ENCODE peak calls at places on chromosomes 2 and 18, in seven cellular contexts. T is mesenchymal stem cell, E is H9, Y is mesendoderm, J is neuronal stem cell, G is H1, R is trophoblast cell. D is an unnamed sample.

GRCh38 chr2:163785162-163785561 is 49.4 kb upstream of the FIGN start:
- DNase-seq in R (no peak), Y (no peak), T (no peak), J (no peak), G (no peak), E (no peak), D (no peak)

GRCh38 chr2:118112771-118113334 is 24.6 kb downstream of the INSIG2 start:
- DNase-seq in T (peak; percentile 72), E (no peak), G (no peak), Y (no peak), R (peak; percentile 25), J (no peak), D (peak; percentile 71)

GRCh38 chr2:135299656-135300244 is 231.3 kb downstream of the ZRANB3 start:
- DNase-seq in E (no peak), J (no peak), Y (no peak), R (no peak), G (no peak), T (peak; percentile 16), D (peak; percentile 38)

GRCh38 chr18:8744656-8745055 is 39.3 kb downstream of the MTCL1 start:
- DNase-seq in E (no peak), T (no peak), J (no peak), Y (no peak), G (no peak), R (no peak), D (peak; percentile 42)

GRCh38 chr2:22692751-22693150 is 692.2 kb upstream of the KLHL29 start:
- DNase-seq in R (no peak), E (no peak), Y (no peak), G (no peak), T (no peak), J (no peak), D (no peak)

GRCh38 chr18:48829443-48830149 is 121.2 kb downstream of the SMAD7 start:
- DNase-seq in Y (peak; percentile 65), E (peak; percentile 64), R (no peak), J (no peak), G (no peak), T (no peak), D (no peak)

GRCh38 chr2:60839126-60839813 is 42.1 kb upstream of the REL start:
- DNase-seq in J (no peak), Y (peak; percentile 3), T (no peak), E (peak; percentile 34), R (no peak), G (peak; percentile 17), D (no peak)

GRCh38 chr2:46459694-46460093 is 19.7 kb upstream of the TMEM247 start:
- DNase-seq in G (no peak), R (no peak), Y (no peak), J (no peak), T (no peak), E (no peak), D (no peak)

GRCh38 chr2:74558284-74559230 is 4.0 kb downstream of the DOK1 start:
- DNase-seq in R (no peak), G (no peak), E (no peak), J (no peak), T (no peak), Y (no peak), D (no peak)

GRCh38 chr2:145304501-145304900 is 784.6 kb upstream of the ZEB2 start:
- DNase-seq in G (no peak), R (no peak), E (no peak), J (peak; percentile 77), Y (peak; percentile 80), T (no peak), D (no peak)

GRCh38 chr2:10276481-10277292 is 26.0 kb upstream of the HPCAL1 start:
- DNase-seq in G (no peak), R (no peak), Y (no peak), E (no peak), T (no peak), J (no peak), D (no peak)

GRCh38 chr2:218028562-218029348 is 26.0 kb upstream of the TNS1 start:
- DNase-seq in E (peak; percentile 10), T (no peak), Y (no peak), R (no peak), G (no peak), J (no peak), D (no peak)

GRCh38 chr2:127161176-127162136 is 54.5 kb upstream of the BIN1 start:
- DNase-seq in Y (no peak), T (no peak), J (no peak), E (no peak), R (no peak), G (no peak), D (no peak)

GRCh38 chr2:102056079-102056581 is 64.4 kb downstream of the IL1R2 start:
- DNase-seq in G (no peak), T (no peak), R (no peak), J (no peak), Y (no peak), E (no peak), D (no peak)

GRCh38 chr2:102060047-102060446 is 68.3 kb downstream of the IL1R2 start:
- DNase-seq in Y (no peak), R (no peak), E (no peak), G (no peak), J (no peak), T (no peak), D (no peak)

GRCh38 chr2:102059151-102059550 is 67.4 kb downstream of the IL1R2 start:
- DNase-seq in E (no peak), Y (no peak), R (no peak), G (no peak), J (no peak), T (no peak), D (no peak)

GRCh38 chr2:102057502-102058292 is 65.9 kb downstream of the IL1R2 start:
- DNase-seq in J (no peak), Y (no peak), E (no peak), T (no peak), G (no peak), R (no peak), D (peak; percentile 47)

GRCh38 chr2:102058293-102058833 is 66.6 kb downstream of the IL1R2 start:
- DNase-seq in G (no peak), Y (no peak), R (no peak), T (no peak), J (no peak), E (no peak), D (no peak)
- H4K8ac ChIP-seq in G (no peak overlapping the region), Y (no peak overlapping the region), R (peak overlapping the region; percentile 68), T (peak overlapping the region; percentile 90), J (no peak overlapping the region), E (no peak overlapping the region), D (no peak overlapping the region)

DNA sequence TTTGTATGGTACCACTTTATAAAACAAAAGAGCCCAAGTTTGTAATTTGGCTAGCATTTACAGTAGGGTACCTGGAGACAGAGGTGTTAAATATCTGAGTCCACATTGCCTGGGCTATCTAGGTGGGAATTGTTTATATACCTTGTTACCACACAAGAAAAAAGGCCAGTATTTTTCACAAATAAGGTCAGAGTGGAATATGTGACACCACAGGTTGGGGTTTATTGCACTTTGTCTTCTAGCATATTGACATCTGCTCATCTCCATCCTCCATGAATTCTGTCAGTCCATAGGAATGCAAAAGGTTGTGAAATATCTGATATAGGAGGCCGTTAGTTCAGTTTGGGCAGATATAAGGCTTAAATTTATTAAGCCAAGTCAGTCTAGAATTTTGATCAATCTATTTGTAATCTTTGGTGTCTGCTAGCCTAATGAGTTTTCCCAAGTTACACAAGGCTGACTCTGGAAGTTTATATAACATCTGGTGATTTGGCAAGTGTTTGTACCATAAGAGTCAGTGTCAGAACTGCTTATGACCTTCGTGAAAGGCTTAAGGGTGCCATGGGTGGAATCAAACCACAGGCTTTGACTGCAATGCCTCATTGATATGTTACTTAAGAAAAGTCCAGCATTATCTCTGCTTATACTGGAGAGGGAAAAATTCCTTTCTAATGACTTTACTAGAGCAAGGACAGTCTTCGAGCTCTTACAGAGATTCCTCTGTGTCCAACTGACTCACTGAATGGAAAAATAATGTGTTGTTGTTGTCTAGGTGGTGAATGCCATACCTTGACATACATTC is 11.3 kb upstream of the DPP4 start:
- DNase-seq in J (no peak), E (no peak), G (no peak), R (peak; percentile 37), T (peak; percentile 94), Y (no peak), D (peak; percentile 92)
- H4K8ac ChIP-seq in J (no peak overlapping the region), E (no peak overlapping the region), G (no peak overlapping the region), R (no peak overlapping the region), T (no peak overlapping the region), Y (no peak overlapping the region), D (peak overlapping the region; percentile 72)

DNA sequence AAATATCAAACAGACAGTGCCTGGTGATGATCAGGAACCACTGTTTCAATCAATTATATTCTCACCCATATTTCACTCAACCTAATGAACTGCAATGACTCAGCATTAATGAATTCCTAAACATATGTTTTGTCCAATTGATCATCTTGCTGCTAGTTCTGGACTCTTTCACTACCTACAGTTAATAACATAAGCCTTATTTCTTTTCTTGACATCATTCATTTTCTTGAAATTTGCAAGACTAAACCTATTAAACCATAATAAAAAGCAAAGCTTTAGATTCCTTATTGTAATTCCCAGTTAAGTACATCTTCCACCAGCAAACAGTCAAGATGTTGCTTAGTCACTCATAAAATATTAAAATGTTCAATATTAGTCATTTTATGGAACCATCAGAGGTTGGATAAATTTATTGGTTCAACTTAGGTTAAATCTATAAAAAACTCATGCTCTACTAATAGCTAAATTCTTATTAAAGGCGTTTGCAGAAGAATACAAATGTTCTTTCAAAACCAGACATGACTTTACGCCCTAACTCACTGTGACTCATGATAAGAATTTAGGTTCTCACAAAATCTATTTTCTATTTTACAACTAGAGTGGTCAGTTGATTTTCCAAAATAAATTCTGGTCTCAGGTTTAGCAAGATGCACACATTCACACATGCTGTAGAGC is 599.4 kb downstream of the RNF144A start:
- DNase-seq in R (no peak), E (no peak), G (no peak), T (no peak), Y (no peak), J (no peak), D (no peak)
- H4K8ac ChIP-seq in R (no peak overlapping the region), E (no peak overlapping the region), G (no peak overlapping the region), T (no peak overlapping the region), Y (no peak overlapping the region), J (no peak overlapping the region), D (no peak overlapping the region)

GRCh38 chr2:160402997-160403979 is 90.3 kb downstream of the RBMS1 start:
- DNase-seq in J (no peak), E (no peak), Y (peak; percentile 80), T (peak; percentile 78), R (no peak), G (no peak), D (peak; percentile 68)

GRCh38 chr2:160399880-160400279 is 93.7 kb downstream of the RBMS1 start:
- DNase-seq in T (no peak), R (no peak), E (no peak), J (no peak), G (no peak), Y (no peak), D (no peak)

GRCh38 chr2:160405077-160405865 is 88.3 kb downstream of the RBMS1 start:
- DNase-seq in E (no peak), J (peak; percentile 76), Y (peak; percentile 71), G (no peak), R (no peak), T (no peak), D (no peak)

GRCh38 chr2:160402498-160402897 is 91.1 kb downstream of the RBMS1 start:
- DNase-seq in E (no peak), J (no peak), G (no peak), T (peak; percentile 71), R (no peak), Y (no peak), D (no peak)

GRCh38 chr2:160401895-160402294 is 91.7 kb downstream of the RBMS1 start:
- DNase-seq in E (no peak), J (no peak), Y (peak; percentile 66), T (no peak), R (no peak), G (no peak), D (no peak)
- H4K8ac ChIP-seq in E (no peak overlapping the region), J (no peak overlapping the region), Y (no peak overlapping the region), T (no peak overlapping the region), R (no peak overlapping the region), G (no peak overlapping the region), D (no peak overlapping the region)

GRCh38 chr18:12310762-12311161 is 2.7 kb downstream of the TUBB6 start:
- DNase-seq in Y (no peak), T (no peak), R (no peak), G (no peak), E (no peak), J (no peak), D (no peak)
- H4K8ac ChIP-seq in Y (no peak overlapping the region), T (no peak overlapping the region), R (no peak overlapping the region), G (no peak overlapping the region), E (no peak overlapping the region), J (no peak overlapping the region), D (no peak overlapping the region)

D was measured in IMR-90.